ENCODE peak calls at places on chromosome 5, in six cellular contexts. Q, X, C, Y, R and K are unnamed samples.

GRCh38 chr5:155952486-155953105 is 374.4 kb upstream of the SGCD start:
- DNase-seq in X (no peak), R (no peak), C (no peak), Y (no peak), Q (no peak), K (no peak)

GRCh38 chr5:131763968-131764367 is 32.8 kb downstream of the FNIP1 start:
- DNase-seq in X (no peak), R (no peak), Y (no peak), C (no peak), Q (no peak), K (no peak)

GRCh38 chr5:142527664-142528295 is 158.1 kb downstream of the FGF1 start:
- DNase-seq in Q (no peak), R (no peak), X (no peak), C (no peak), Y (no peak), K (no peak)

GRCh38 chr5:893137-893506 is 438 bp downstream of the TRIP13 start:
- DNase-seq in C (no peak), R (peak), Q (no peak), X (no peak), Y (no peak), K (no peak)

GRCh38 chr5:170184007-170184687 is 48.6 kb upstream of the C5orf58 start:
- DNase-seq in Y (peak), X (peak), C (no peak), Q (peak), R (peak), K (peak)

GRCh38 chr5:14149672-14150053 is 6.5 kb downstream of the TRIO start:
- DNase-seq in Q (no peak), X (no peak), R (peak), C (no peak), Y (no peak), K (no peak)

GRCh38 chr5:172548981-172549707 is 91.9 kb upstream of the NEURL1B start:
- DNase-seq in R (no peak), C (no peak), X (no peak), Y (no peak), Q (no peak), K (no peak)

GRCh38 chr5:77777281-77777892 is 1.2 kb upstream of the TBCA start:
- DNase-seq in Q (no peak), X (no peak), R (no peak), Y (no peak), C (no peak), K (no peak)

GRCh38 chr5:140111859-140112551 is 1.9 kb upstream of the PURA start:
- DNase-seq in Y (no peak), Q (peak), R (peak), X (no peak), C (no peak), K (no peak)

GRCh38 chr5:32710859-32711692 is at the start of gene NPR3:
- DNase-seq in X (no peak), C (no peak), Q (peak), R (peak), Y (no peak), K (no peak)

GRCh38 chr5:109410389-109411174 is 808 bp upstream of the PJA2 start:
- DNase-seq in Q (peak), C (peak), R (peak), Y (peak), X (peak), K (no peak)

GRCh38 chr5:172403191-172403794 is 51.0 kb downstream of the SH3PXD2B start:
- DNase-seq in R (peak), X (no peak), Q (no peak), C (no peak), Y (peak), K (no peak)